ENCODE peak calls at places on chromosomes 7 and 10, in six cellular contexts. H, F, U, Z, S and B are unnamed samples.

GRCh38 chr7:131183611-131184119 is 144.0 kb upstream of the MKLN1 start:
- DNase-seq in H (no peak), F (no peak), U (no peak), Z (no peak), S (no peak), B (no peak)

GRCh38 chr10:43691503-43691902 is 42.8 kb upstream of the ZNF32 start:
- DNase-seq in H (no peak), F (no peak), U (no peak), Z (no peak), S (no peak), B (no peak)

GRCh38 chr7:99693427-99694200 is 13.8 kb upstream of the CYP3A5 start:
- DNase-seq in H (no peak), F (no peak), U (no peak), Z (peak), S (no peak), B (peak)

GRCh38 chr10:100632027-100632426 is 96.3 kb downstream of the HIF1AN start:
- DNase-seq in H (no peak), F (no peak), U (no peak), Z (no peak), S (no peak), B (no peak)

GRCh38 chr7:43586251-43586900 is 3.5 kb downstream of the STK17A start:
- DNase-seq in H (no peak), F (peak), U (no peak), Z (no peak), S (no peak), B (no peak)

GRCh38 chr10:119980956-119981355 is 88.4 kb downstream of the SEC23IP start:
- DNase-seq in H (no peak), F (no peak), U (no peak), Z (no peak), S (no peak), B (no peak)

GRCh38 chr7:129993275-129993674 is 40.5 kb upstream of the UBE2H start:
- DNase-seq in H (no peak), F (no peak), U (no peak), Z (no peak), S (no peak), B (no peak)

GRCh38 chr7:38834357-38834756 is 74.6 kb downstream of the VPS41 start:
- DNase-seq in H (no peak), F (no peak), U (no peak), Z (no peak), S (no peak), B (no peak)

GRCh38 chr7:31028417-31028988 is 23.6 kb upstream of the ADCYAP1R1 start:
- DNase-seq in H (no peak), F (no peak), U (no peak), Z (no peak), S (no peak), B (no peak)

GRCh38 chr10:51877636-51878035 is 178.2 kb upstream of the CSTF2T start:
- DNase-seq in H (no peak), F (no peak), U (no peak), Z (no peak), S (no peak), B (no peak)

GRCh38 chr7:123131140-123131539 is 68.6 kb downstream of the SLC13A1 start:
- DNase-seq in H (no peak), F (no peak), U (no peak), Z (no peak), S (no peak), B (no peak)

GRCh38 chr10:14926061-14926470 is 27.8 kb downstream of the DCLRE1C start:
- DNase-seq in H (no peak), F (no peak), U (no peak), Z (no peak), S (no peak), B (no peak)

GRCh38 chr7:108310351-108310750 is 145.9 kb downstream of the NRCAM start:
- DNase-seq in H (no peak), F (peak), U (no peak), Z (no peak), S (no peak), B (no peak)

GRCh38 chr7:142760071-142760642 is 10.6 kb upstream of the PRSS2 start:
- DNase-seq in H (no peak), F (peak), U (no peak), Z (no peak), S (no peak), B (no peak)

GRCh38 chr7:154767194-154767593 is 235.7 kb downstream of the PAXIP1 start:
- DNase-seq in H (no peak), F (peak), U (no peak), Z (no peak), S (no peak), B (no peak)

GRCh38 chr10:15571570-15571969 is 148.2 kb downstream of the ITGA8 start:
- DNase-seq in H (no peak), F (peak), U (no peak), Z (no peak), S (no peak), B (no peak)

GRCh38 chr7:774161-775109 is 47.4 kb upstream of the PRKAR1B start:
- DNase-seq in H (peak), F (no peak), U (peak), Z (peak), S (peak), B (no peak)

GRCh38 chr7:108659867-108660266 is 90.2 kb downstream of the DNAJB9 start:
- DNase-seq in H (no peak), F (no peak), U (no peak), Z (no peak), S (no peak), B (no peak)

GRCh38 chr7:117251687-117252086 is 71.2 kb downstream of the WNT2 start:
- DNase-seq in H (no peak), F (peak), U (no peak), Z (no peak), S (no peak), B (no peak)

GRCh38 chr10:27319752-27320561 is 79.4 kb upstream of the ACBD5 start:
- DNase-seq in H (no peak), F (peak), U (peak), Z (no peak), S (peak), B (peak)

GRCh38 chr7:66419210-66419609 is 209.5 kb upstream of the KCTD7 start:
- DNase-seq in H (no peak), F (no peak), U (no peak), Z (no peak), S (no peak), B (no peak)

GRCh38 chr10:36888925-36889573 is 236.3 kb upstream of the ANKRD30A start:
- DNase-seq in H (no peak), F (no peak), U (no peak), Z (peak), S (no peak), B (no peak)

GRCh38 chr7:2649991-2650390 is 18.2 kb downstream of the TTYH3 start:
- DNase-seq in H (no peak), F (no peak), U (no peak), Z (no peak), S (no peak), B (no peak)

GRCh38 chr10:30027057-30028005 is 32.1 kb downstream of the JCAD start:
- DNase-seq in H (peak), F (no peak), U (peak), Z (peak), S (peak), B (no peak)

GRCh38 chr7:16846611-16847165 is 35.1 kb downstream of the AGR3 start:
- DNase-seq in H (no peak), F (no peak), U (no peak), Z (no peak), S (no peak), B (no peak)

GRCh38 chr10:114174462-114175190 is 623 bp upstream of the CCDC186 start:
- DNase-seq in H (peak), F (peak), U (no peak), Z (no peak), S (no peak), B (no peak)

GRCh38 chr7:129017264-129017663 is 37.6 kb downstream of the TNPO3 start:
- DNase-seq in H (no peak), F (no peak), U (no peak), Z (no peak), S (no peak), B (no peak)

GRCh38 chr10:47022311-47023131 is 111.3 kb downstream of the PTPN20 start:
- DNase-seq in H (no peak), F (no peak), U (peak), Z (no peak), S (peak), B (no peak)

GRCh38 chr10:4810093-4810492 is 15.9 kb upstream of the AKR1E2 start:
- DNase-seq in H (no peak), F (peak), U (no peak), Z (no peak), S (no peak), B (no peak)